ENCODE peak calls at places on chromosomes 16 and 17, in six cellular contexts. One of them, this sample, is unnamed.

GRCh38 chr17:63629627-63630026 is 7.4 kb downstream of the MAP3K3 start:
- DNase-seq in small intestine: no peak
- DNase-seq in CD8-positive, alpha-beta T cell: no peak
- DNase-seq in NCI-H345: no peak
- DNase-seq in Ammon's horn: no peak
- DNase-seq in stimulated activated CD8-positive, alpha-beta memory T cell treated with anti-CD3 and anti-CD28 coated beads, Interleukin-7, amount 100 ng/mL, for 1 hour: no peak
- DNase-seq in this sample: no peak

GRCh38 chr17:50258647-50259483 is 15.4 kb upstream of the TMEM92 start:
- DNase-seq in NCI-H345: no peak
- DNase-seq in Ammon's horn: no peak
- DNase-seq in stimulated activated CD8-positive, alpha-beta memory T cell treated with anti-CD3 and anti-CD28 coated beads, Interleukin-7, amount 100 ng/mL, for 1 hour: no peak
- DNase-seq in CD8-positive, alpha-beta T cell: no peak
- DNase-seq in small intestine: no peak
- DNase-seq in this sample: no peak

GRCh38 chr17:51857052-51857593 is 301.4 kb downstream of the CA10 start:
- DNase-seq in small intestine: no peak
- DNase-seq in NCI-H345: peak
- DNase-seq in CD8-positive, alpha-beta T cell: no peak
- DNase-seq in Ammon's horn: peak
- DNase-seq in stimulated activated CD8-positive, alpha-beta memory T cell treated with anti-CD3 and anti-CD28 coated beads, Interleukin-7, amount 100 ng/mL, for 1 hour: no peak
- DNase-seq in this sample: peak

GRCh38 chr17:10683853-10684252 is 13.5 kb downstream of the SCO1 start:
- DNase-seq in Ammon's horn: no peak
- DNase-seq in small intestine: no peak
- DNase-seq in NCI-H345: no peak
- DNase-seq in CD8-positive, alpha-beta T cell: no peak
- DNase-seq in stimulated activated CD8-positive, alpha-beta memory T cell treated with anti-CD3 and anti-CD28 coated beads, Interleukin-7, amount 100 ng/mL, for 1 hour: no peak
- DNase-seq in this sample: peak

GRCh38 chr16:68423771-68424170 is 24.5 kb downstream of the SMPD3 start:
- DNase-seq in CD8-positive, alpha-beta T cell: no peak
- DNase-seq in NCI-H345: no peak
- DNase-seq in stimulated activated CD8-positive, alpha-beta memory T cell treated with anti-CD3 and anti-CD28 coated beads, Interleukin-7, amount 100 ng/mL, for 1 hour: no peak
- DNase-seq in small intestine: no peak
- DNase-seq in Ammon's horn: no peak
- DNase-seq in this sample: no peak

GRCh38 chr17:46046957-46047356 is 47.9 kb downstream of the STH start:
- DNase-seq in stimulated activated CD8-positive, alpha-beta memory T cell treated with anti-CD3 and anti-CD28 coated beads, Interleukin-7, amount 100 ng/mL, for 1 hour: no peak
- DNase-seq in NCI-H345: no peak
- DNase-seq in small intestine: no peak
- DNase-seq in CD8-positive, alpha-beta T cell: no peak
- DNase-seq in Ammon's horn: no peak
- DNase-seq in this sample: peak

GRCh38 chr17:57586099-57586702 is 158.9 kb downstream of the CCDC182 start:
- DNase-seq in small intestine: no peak
- DNase-seq in NCI-H345: peak
- DNase-seq in CD8-positive, alpha-beta T cell: no peak
- DNase-seq in stimulated activated CD8-positive, alpha-beta memory T cell treated with anti-CD3 and anti-CD28 coated beads, Interleukin-7, amount 100 ng/mL, for 1 hour: no peak
- DNase-seq in Ammon's horn: no peak
- DNase-seq in this sample: peak

GRCh38 chr16:30185683-30186421 is 2.5 kb downstream of the CORO1A start:
- DNase-seq in CD8-positive, alpha-beta T cell: peak
- DNase-seq in Ammon's horn: peak
- DNase-seq in small intestine: peak
- DNase-seq in NCI-H345: no peak
- DNase-seq in stimulated activated CD8-positive, alpha-beta memory T cell treated with anti-CD3 and anti-CD28 coated beads, Interleukin-7, amount 100 ng/mL, for 1 hour: peak
- DNase-seq in this sample: no peak

GRCh38 chr17:28849281-28849680 is 5.5 kb upstream of the ERAL1 start:
- DNase-seq in CD8-positive, alpha-beta T cell: no peak
- DNase-seq in stimulated activated CD8-positive, alpha-beta memory T cell treated with anti-CD3 and anti-CD28 coated beads, Interleukin-7, amount 100 ng/mL, for 1 hour: no peak
- DNase-seq in NCI-H345: no peak
- DNase-seq in small intestine: no peak
- DNase-seq in Ammon's horn: no peak
- DNase-seq in this sample: peak

GRCh38 chr17:10756146-10756545 is 26.3 kb upstream of the TMEM220 start:
- DNase-seq in stimulated activated CD8-positive, alpha-beta memory T cell treated with anti-CD3 and anti-CD28 coated beads, Interleukin-7, amount 100 ng/mL, for 1 hour: no peak
- DNase-seq in NCI-H345: no peak
- DNase-seq in small intestine: no peak
- DNase-seq in CD8-positive, alpha-beta T cell: no peak
- DNase-seq in Ammon's horn: no peak
- DNase-seq in this sample: no peak

GRCh38 chr17:56779898-56780777 is 53.6 kb downstream of the C17orf67 start:
- DNase-seq in NCI-H345: peak
- DNase-seq in small intestine: peak
- DNase-seq in stimulated activated CD8-positive, alpha-beta memory T cell treated with anti-CD3 and anti-CD28 coated beads, Interleukin-7, amount 100 ng/mL, for 1 hour: peak
- DNase-seq in Ammon's horn: peak
- DNase-seq in CD8-positive, alpha-beta T cell: peak
- DNase-seq in this sample: peak

GRCh38 chr16:69039333-69039941 is 66.0 kb upstream of the HAS3 start:
- DNase-seq in NCI-H345: no peak
- DNase-seq in small intestine: no peak
- DNase-seq in stimulated activated CD8-positive, alpha-beta memory T cell treated with anti-CD3 and anti-CD28 coated beads, Interleukin-7, amount 100 ng/mL, for 1 hour: no peak
- DNase-seq in Ammon's horn: no peak
- DNase-seq in CD8-positive, alpha-beta T cell: no peak
- DNase-seq in this sample: no peak

GRCh38 chr16:87390641-87391323 is 1.4 kb upstream of the MAP1LC3B start:
- DNase-seq in CD8-positive, alpha-beta T cell: no peak
- DNase-seq in stimulated activated CD8-positive, alpha-beta memory T cell treated with anti-CD3 and anti-CD28 coated beads, Interleukin-7, amount 100 ng/mL, for 1 hour: no peak
- DNase-seq in Ammon's horn: no peak
- DNase-seq in small intestine: no peak
- DNase-seq in NCI-H345: no peak
- DNase-seq in this sample: no peak

GRCh38 chr16:25633549-25633948 is 58.2 kb upstream of the HS3ST4 start:
- DNase-seq in small intestine: no peak
- DNase-seq in NCI-H345: no peak
- DNase-seq in CD8-positive, alpha-beta T cell: no peak
- DNase-seq in stimulated activated CD8-positive, alpha-beta memory T cell treated with anti-CD3 and anti-CD28 coated beads, Interleukin-7, amount 100 ng/mL, for 1 hour: no peak
- DNase-seq in Ammon's horn: no peak
- DNase-seq in this sample: no peak

GRCh38 chr17:81681672-81682071 is 1.9 kb downstream of the ARL16 start:
- DNase-seq in small intestine: no peak
- DNase-seq in Ammon's horn: peak
- DNase-seq in NCI-H345: peak
- DNase-seq in stimulated activated CD8-positive, alpha-beta memory T cell treated with anti-CD3 and anti-CD28 coated beads, Interleukin-7, amount 100 ng/mL, for 1 hour: no peak
- DNase-seq in CD8-positive, alpha-beta T cell: no peak
- DNase-seq in this sample: peak

GRCh38 chr16:85428168-85428898 is 184.8 kb upstream of the GSE1 start:
- DNase-seq in Ammon's horn: no peak
- DNase-seq in small intestine: peak
- DNase-seq in stimulated activated CD8-positive, alpha-beta memory T cell treated with anti-CD3 and anti-CD28 coated beads, Interleukin-7, amount 100 ng/mL, for 1 hour: no peak
- DNase-seq in CD8-positive, alpha-beta T cell: peak
- DNase-seq in NCI-H345: no peak
- DNase-seq in this sample: peak

GRCh38 chr16:64893386-64893785 is 228.5 kb downstream of the CDH11 start:
- DNase-seq in Ammon's horn: no peak
- DNase-seq in NCI-H345: no peak
- DNase-seq in small intestine: no peak
- DNase-seq in stimulated activated CD8-positive, alpha-beta memory T cell treated with anti-CD3 and anti-CD28 coated beads, Interleukin-7, amount 100 ng/mL, for 1 hour: no peak
- DNase-seq in CD8-positive, alpha-beta T cell: no peak
- DNase-seq in this sample: no peak

GRCh38 chr17:63641678-63642077 is 19.5 kb downstream of the MAP3K3 start:
- DNase-seq in NCI-H345: no peak
- DNase-seq in CD8-positive, alpha-beta T cell: no peak
- DNase-seq in Ammon's horn: peak
- DNase-seq in stimulated activated CD8-positive, alpha-beta memory T cell treated with anti-CD3 and anti-CD28 coated beads, Interleukin-7, amount 100 ng/mL, for 1 hour: no peak
- DNase-seq in small intestine: no peak
- DNase-seq in this sample: no peak

GRCh38 chr17:42554250-42555121 is 1.8 kb downstream of the HSD17B1 start:
- DNase-seq in NCI-H345: peak
- DNase-seq in Ammon's horn: peak
- DNase-seq in small intestine: peak
- DNase-seq in stimulated activated CD8-positive, alpha-beta memory T cell treated with anti-CD3 and anti-CD28 coated beads, Interleukin-7, amount 100 ng/mL, for 1 hour: peak
- DNase-seq in CD8-positive, alpha-beta T cell: peak
- DNase-seq in this sample: peak

GRCh38 chr17:16273929-16274339 is 56.9 kb downstream of the PIGL start:
- DNase-seq in small intestine: no peak
- DNase-seq in CD8-positive, alpha-beta T cell: no peak
- DNase-seq in NCI-H345: no peak
- DNase-seq in stimulated activated CD8-positive, alpha-beta memory T cell treated with anti-CD3 and anti-CD28 coated beads, Interleukin-7, amount 100 ng/mL, for 1 hour: no peak
- DNase-seq in Ammon's horn: no peak
- DNase-seq in this sample: no peak

GRCh38 chr16:83733301-83733700 is 74.5 kb upstream of the HSBP1 start:
- DNase-seq in Ammon's horn: no peak
- DNase-seq in stimulated activated CD8-positive, alpha-beta memory T cell treated with anti-CD3 and anti-CD28 coated beads, Interleukin-7, amount 100 ng/mL, for 1 hour: no peak
- DNase-seq in small intestine: no peak
- DNase-seq in CD8-positive, alpha-beta T cell: no peak
- DNase-seq in NCI-H345: peak
- DNase-seq in this sample: peak

GRCh38 chr16:23788653-23789052 is 33.8 kb downstream of the CHP2 start:
- DNase-seq in small intestine: no peak
- DNase-seq in CD8-positive, alpha-beta T cell: no peak
- DNase-seq in NCI-H345: no peak
- DNase-seq in stimulated activated CD8-positive, alpha-beta memory T cell treated with anti-CD3 and anti-CD28 coated beads, Interleukin-7, amount 100 ng/mL, for 1 hour: no peak
- DNase-seq in Ammon's horn: no peak
- DNase-seq in this sample: no peak

GRCh38 chr16:67760831-67761230 is 41.7 kb upstream of the GFOD2 start:
- DNase-seq in NCI-H345: no peak
- DNase-seq in CD8-positive, alpha-beta T cell: no peak
- DNase-seq in small intestine: peak
- DNase-seq in stimulated activated CD8-positive, alpha-beta memory T cell treated with anti-CD3 and anti-CD28 coated beads, Interleukin-7, amount 100 ng/mL, for 1 hour: no peak
- DNase-seq in Ammon's horn: no peak
- DNase-seq in this sample: no peak

GRCh38 chr16:50025544-50025931 is 513 bp downstream of the CNEP1R1 start:
- DNase-seq in CD8-positive, alpha-beta T cell: peak
- DNase-seq in NCI-H345: peak
- DNase-seq in small intestine: peak
- DNase-seq in Ammon's horn: no peak
- DNase-seq in stimulated activated CD8-positive, alpha-beta memory T cell treated with anti-CD3 and anti-CD28 coated beads, Interleukin-7, amount 100 ng/mL, for 1 hour: no peak
- DNase-seq in this sample: peak

GRCh38 chr17:880074-880870 is 98.1 kb downstream of the MRM3 start:
- DNase-seq in small intestine: no peak
- DNase-seq in Ammon's horn: no peak
- DNase-seq in CD8-positive, alpha-beta T cell: no peak
- DNase-seq in stimulated activated CD8-positive, alpha-beta memory T cell treated with anti-CD3 and anti-CD28 coated beads, Interleukin-7, amount 100 ng/mL, for 1 hour: no peak
- DNase-seq in NCI-H345: no peak
- DNase-seq in this sample: no peak

GRCh38 chr16:56421976-56422669 is 3.2 kb downstream of the AMFR start:
- DNase-seq in stimulated activated CD8-positive, alpha-beta memory T cell treated with anti-CD3 and anti-CD28 coated beads, Interleukin-7, amount 100 ng/mL, for 1 hour: no peak
- DNase-seq in small intestine: no peak
- DNase-seq in CD8-positive, alpha-beta T cell: no peak
- DNase-seq in Ammon's horn: no peak
- DNase-seq in NCI-H345: no peak
- DNase-seq in this sample: no peak

GRCh38 chr16:53757971-53758609 is 54.1 kb downstream of the FTO start:
- DNase-seq in NCI-H345: no peak
- DNase-seq in stimulated activated CD8-positive, alpha-beta memory T cell treated with anti-CD3 and anti-CD28 coated beads, Interleukin-7, amount 100 ng/mL, for 1 hour: no peak
- DNase-seq in CD8-positive, alpha-beta T cell: no peak
- DNase-seq in Ammon's horn: no peak
- DNase-seq in small intestine: no peak
- DNase-seq in this sample: peak

GRCh38 chr16:11399261-11399831 is 54.1 kb downstream of the RMI2 start:
- DNase-seq in stimulated activated CD8-positive, alpha-beta memory T cell treated with anti-CD3 and anti-CD28 coated beads, Interleukin-7, amount 100 ng/mL, for 1 hour: no peak
- DNase-seq in Ammon's horn: no peak
- DNase-seq in NCI-H345: no peak
- DNase-seq in small intestine: no peak
- DNase-seq in CD8-positive, alpha-beta T cell: no peak
- DNase-seq in this sample: no peak

GRCh38 chr16:30532285-30533145 is 2.1 kb downstream of the ZNF747 start:
- DNase-seq in Ammon's horn: no peak
- DNase-seq in NCI-H345: no peak
- DNase-seq in stimulated activated CD8-positive, alpha-beta memory T cell treated with anti-CD3 and anti-CD28 coated beads, Interleukin-7, amount 100 ng/mL, for 1 hour: no peak
- DNase-seq in small intestine: no peak
- DNase-seq in CD8-positive, alpha-beta T cell: no peak
- DNase-seq in this sample: no peak

GRCh38 chr16:90083139-90083538 is 6.0 kb upstream of the PRDM7 start:
- DNase-seq in NCI-H345: no peak
- DNase-seq in Ammon's horn: no peak
- DNase-seq in CD8-positive, alpha-beta T cell: no peak
- DNase-seq in small intestine: no peak
- DNase-seq in stimulated activated CD8-positive, alpha-beta memory T cell treated with anti-CD3 and anti-CD28 coated beads, Interleukin-7, amount 100 ng/mL, for 1 hour: no peak
- DNase-seq in this sample: no peak